ENCODE peak calls at places on chromosomes 7 and 10, in five cellular contexts. M is SK-N-SH; A is dorsolateral prefrontal cortex; C is right cardiac atrium; F is CD8-positive, alpha-beta T cell. I is an unnamed sample.

GRCh38 chr10:110358869-110359629 is 54.3 kb upstream of the SMNDC1 start:
- DNase-seq in F (no peak), M (no peak), C (no peak), A (no peak), I (no peak)

GRCh38 chr10:58266003-58266825 is 1.5 kb downstream of the IPMK start:
- DNase-seq in C (no peak), M (peak; percentile 11), F (peak; percentile 35), A (no peak), I (no peak)

GRCh38 chr10:45408421-45409319 is 34.7 kb downstream of the ALOX5 start:
- DNase-seq in A (no peak), M (no peak), C (no peak), F (no peak), I (no peak)

GRCh38 chr7:144487906-144488305 is 84.4 kb upstream of the NOBOX start:
- DNase-seq in C (no peak), F (no peak), M (no peak), A (no peak), I (no peak)

GRCh38 chr7:45099891-45100760 is 11.4 kb upstream of the NACAD start:
- DNase-seq in A (no peak), F (no peak), C (no peak), M (no peak), I (no peak)

GRCh38 chr7:137967143-137968018 is 34.5 kb downstream of the CREB3L2 start:
- DNase-seq in C (no peak), M (no peak), A (no peak), F (no peak), I (no peak)

GRCh38 chr7:34107306-34107705 is 202.0 kb downstream of the BMPER start:
- DNase-seq in M (no peak), A (no peak), C (no peak), F (no peak), I (no peak)

GRCh38 chr7:33080326-33080725 is 17.8 kb upstream of the NT5C3A start:
- DNase-seq in F (no peak), M (no peak), C (no peak), A (no peak), I (no peak)

GRCh38 chr10:117710181-117710798 is 167.7 kb downstream of the EMX2 start:
- DNase-seq in C (no peak), M (no peak), F (no peak), A (no peak), I (no peak)

GRCh38 chr10:74870191-74870590 is 43.8 kb downstream of the KAT6B start:
- DNase-seq in C (no peak), F (no peak), M (no peak), A (no peak), I (no peak)

GRCh38 chr10:96719850-96720421 is 378 bp downstream of the PIK3AP1 start:
- DNase-seq in C (peak; percentile 59), A (peak; percentile 50), F (peak; percentile 52), M (peak; percentile 50), I (no peak)

GRCh38 chr7:151992375-151992774 is 33.1 kb upstream of the GALNT11 start:
- DNase-seq in F (peak; percentile 62), M (peak; percentile 86), A (peak; percentile 53), C (peak; percentile 66), I (no peak)

GRCh38 chr10:86956195-86956840 is 1.1 kb downstream of the MMRN2 start:
- DNase-seq in M (no peak), C (no peak), F (no peak), A (no peak), I (no peak)

GRCh38 chr10:14093735-14094484 is 236.8 kb downstream of the FRMD4A start:
- DNase-seq in C (no peak), A (no peak), M (peak; percentile 52), F (no peak), I (no peak)

GRCh38 chr7:116271980-116272886 is 61.9 kb downstream of the TES start:
- DNase-seq in M (peak; percentile 7), A (no peak), F (no peak), C (peak; percentile 19), I (no peak)

GRCh38 chr10:131178956-131179355 is 132.6 kb downstream of the TCERG1L start:
- DNase-seq in F (no peak), M (no peak), A (peak; percentile 33), C (no peak), I (no peak)

GRCh38 chr7:151117565-151117964 is 31.3 kb downstream of the AGAP3 start:
- DNase-seq in M (no peak), C (no peak), A (no peak), F (peak; percentile 66), I (no peak)

DNA sequence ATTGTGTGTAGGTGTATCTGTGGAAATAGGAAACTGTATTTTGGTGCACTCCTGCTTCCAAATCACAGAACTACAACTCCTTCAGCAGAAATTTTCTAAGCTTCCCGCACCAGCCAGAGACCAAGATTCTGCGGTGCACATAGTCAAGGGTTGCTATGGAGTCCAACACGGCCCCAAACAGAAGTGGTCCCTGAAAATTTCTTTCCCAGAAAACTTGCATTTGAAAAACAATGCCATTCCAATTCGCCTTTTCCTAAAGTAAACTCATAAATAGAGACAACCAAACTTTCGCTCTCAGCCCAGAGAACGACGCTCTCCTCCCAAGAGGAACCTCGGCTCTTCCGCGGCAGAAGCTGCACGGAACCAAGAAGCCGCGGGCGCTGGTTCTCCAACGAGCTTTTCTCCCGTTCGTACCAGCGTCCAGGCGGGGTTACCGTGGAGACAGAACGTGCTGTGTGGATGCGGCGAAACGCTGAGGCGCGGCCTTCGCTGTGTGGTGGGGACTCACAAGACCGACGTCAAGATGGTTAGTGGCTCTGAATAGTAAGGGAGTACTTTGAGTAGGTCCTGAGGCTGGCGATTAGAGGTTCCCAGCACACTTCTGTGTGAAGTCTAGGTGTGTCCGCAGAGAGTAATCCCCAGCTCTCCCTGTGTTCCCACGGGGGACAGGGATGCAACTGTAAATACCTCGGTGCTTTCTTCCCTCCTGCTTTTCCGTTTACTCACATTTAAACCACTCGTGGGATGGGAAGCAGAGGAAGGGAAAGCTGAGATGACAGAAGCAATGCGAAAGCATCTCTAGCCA is 24.0 kb upstream of the ZC3HAV1 start:
- DNase-seq in F (peak; percentile 90), A (peak; percentile 88), M (peak; percentile 87), C (peak; percentile 87), I (peak; percentile 82)
- H3K27ac ChIP-seq in F (peak overlapping the region; percentile 62), A (peak overlapping the region; percentile 80), M (peak overlapping the region; percentile 87), C (no peak overlapping the region), I (peak overlapping the region; percentile 37)

GRCh38 chr7:54878339-54878738 is 119.3 kb upstream of the SEC61G start:
- DNase-seq in A (no peak), M (no peak), F (no peak), C (no peak), I (no peak)

GRCh38 chr7:54874804-54875203 is 115.8 kb upstream of the SEC61G start:
- DNase-seq in A (no peak), F (no peak), C (no peak), M (no peak), I (no peak)

GRCh38 chr7:54879776-54880175 is 120.8 kb upstream of the SEC61G start:
- DNase-seq in C (no peak), F (no peak), M (no peak), A (no peak), I (no peak)

GRCh38 chr7:54880326-54880989 is 121.4 kb upstream of the SEC61G start:
- DNase-seq in A (no peak), M (no peak), C (no peak), F (no peak), I (no peak)

DNA sequence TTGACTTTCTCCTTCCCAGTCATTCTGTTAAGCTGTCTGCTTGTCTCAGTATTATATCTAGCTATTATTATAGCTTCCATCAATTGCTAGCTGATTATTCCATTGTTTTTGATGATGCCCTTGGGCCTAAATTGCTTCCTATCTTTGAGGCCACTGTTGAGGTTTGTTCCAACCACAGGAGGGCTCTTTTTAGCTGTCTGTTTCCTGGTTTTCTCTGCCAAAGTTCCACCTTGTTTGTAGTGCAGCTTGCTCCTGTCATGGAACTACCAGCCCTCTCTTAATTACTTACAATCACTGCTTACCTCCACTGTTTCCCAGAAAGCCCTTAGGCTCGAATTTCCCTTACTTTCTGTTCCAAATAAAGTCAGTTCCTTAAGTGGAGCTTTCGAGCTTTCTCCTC is 118.7 kb upstream of the SEC61G start:
- DNase-seq in F (no peak), C (no peak), A (no peak), M (no peak), I (no peak)
- H3K27ac ChIP-seq in F (no peak overlapping the region), C (no peak overlapping the region), A (no peak overlapping the region), M (no peak overlapping the region), I (no peak overlapping the region)

GRCh38 chr7:92732451-92733036 is 103.8 kb downstream of the CDK6 start:
- DNase-seq in F (no peak), A (no peak), C (no peak), M (no peak), I (no peak)

GRCh38 chr7:92729751-92730150 is 106.6 kb downstream of the CDK6 start:
- DNase-seq in M (no peak), A (no peak), C (no peak), F (no peak), I (no peak)

GRCh38 chr7:92730808-92731207 is 105.6 kb downstream of the CDK6 start:
- DNase-seq in A (no peak), F (no peak), C (no peak), M (no peak), I (no peak)

GRCh38 chr7:92729172-92729571 is 107.2 kb downstream of the CDK6 start:
- DNase-seq in M (no peak), C (no peak), F (no peak), A (no peak), I (no peak)

GRCh38 chr7:92731327-92732063 is 104.9 kb downstream of the CDK6 start:
- DNase-seq in A (no peak), M (no peak), F (no peak), C (no peak), I (no peak)
- H3K27ac ChIP-seq in A (no peak overlapping the region), M (peak overlapping the region; percentile 40), F (no peak overlapping the region), C (no peak overlapping the region), I (no peak overlapping the region)

GRCh38 chr10:82757397-82757796 is 882.4 kb downstream of the NRG3 start:
- DNase-seq in C (no peak), F (no peak), A (no peak), M (no peak), I (no peak)
- H3K27ac ChIP-seq in C (no peak overlapping the region), F (no peak overlapping the region), A (no peak overlapping the region), M (no peak overlapping the region), I (no peak overlapping the region)

DNA sequence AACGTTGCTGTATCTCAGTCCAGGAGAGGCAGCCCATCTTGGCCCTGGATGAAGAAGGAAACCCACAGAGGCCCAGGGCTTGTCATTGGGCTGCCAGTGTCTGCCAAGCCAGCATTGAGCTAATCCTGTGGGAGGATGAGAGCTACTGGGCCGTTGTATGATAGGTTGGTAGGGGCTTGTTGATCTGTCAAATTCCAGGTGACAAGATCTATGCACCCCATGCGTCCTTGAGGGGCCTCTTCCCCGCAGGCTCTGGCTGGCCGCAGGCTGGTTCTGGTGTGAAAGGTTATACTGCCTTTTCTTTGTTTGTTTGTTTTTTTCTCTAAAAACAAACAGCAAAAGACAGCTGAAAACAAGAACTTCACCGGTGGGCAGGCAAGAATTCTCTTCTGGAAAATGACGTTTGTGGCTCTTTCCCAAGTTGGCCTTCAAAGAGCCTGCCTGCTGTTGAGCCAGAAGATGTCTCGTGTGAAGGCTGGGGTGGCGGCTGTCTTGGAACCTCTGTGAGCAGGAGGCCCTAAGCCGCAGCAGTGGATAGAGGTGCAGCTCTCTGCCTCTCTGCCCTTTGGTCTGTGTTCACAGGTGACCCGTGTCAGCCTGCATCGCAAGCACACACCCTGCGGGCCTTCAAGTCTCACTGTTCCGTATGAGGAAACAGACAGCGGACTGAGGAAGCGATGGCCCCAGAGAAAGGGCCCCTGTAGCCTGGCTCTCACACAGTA is 23.3 kb downstream of the CYP17A1 start:
- DNase-seq in C (peak; percentile 57), A (no peak), M (no peak), F (no peak), I (no peak)
- H3K27ac ChIP-seq in C (peak overlapping the region; percentile 86), A (peak overlapping the region; percentile 91), M (no peak overlapping the region), F (no peak overlapping the region), I (no peak overlapping the region)

GRCh38 chr10:68052463-68052862 is 22.6 kb downstream of the HERC4 start:
- DNase-seq in C (no peak), F (no peak), A (no peak), M (no peak), I (no peak)
- H3K27ac ChIP-seq in C (no peak overlapping the region), F (no peak overlapping the region), A (no peak overlapping the region), M (no peak overlapping the region), I (no peak overlapping the region)

I was measured in substantia nigra.